ENCODE peak calls at places on chromosomes 11 and 22, in ten cellular contexts. H is HFF-Myc; Z is HL-60; Y is cardiac muscle cell; E is kidney; I is CD4-positive, alpha-beta T cell; C is RWPE1; K is AG09309; L is astrocyte of the spinal cord; B is thoracic aorta. T is an unnamed sample.

GRCh38 chr11:61333638-61334433 is 808 bp downstream of the TKFC start:
- DNase-seq in H (no peak), Z (no peak), Y (no peak), E (no peak), I (no peak), C (no peak), K (no peak), L (no peak), B (no peak), T (no peak)

GRCh38 chr11:65743928-65744698 is 23.5 kb upstream of the RNASEH2C start:
- DNase-seq in H (no peak), Z (peak), Y (peak), E (no peak), I (no peak), C (peak), K (no peak), L (peak), B (no peak), T (peak)

GRCh38 chr11:89545701-89546100 is 54.5 kb upstream of the NOX4 start:
- DNase-seq in H (no peak), Z (no peak), Y (no peak), E (no peak), I (no peak), C (no peak), K (no peak), L (no peak), B (no peak), T (no peak)

GRCh38 chr11:34274712-34275398 is 83.0 kb downstream of the ABTB2 start:
- DNase-seq in H (peak), Z (no peak), Y (peak), E (peak), I (no peak), C (peak), K (peak), L (peak), B (peak), T (peak)

GRCh38 chr11:121610706-121611105 is 157.9 kb upstream of the SORL1-AS1 start:
- DNase-seq in H (no peak), Z (no peak), Y (no peak), E (no peak), I (no peak), C (no peak), K (no peak), L (no peak), B (no peak), T (no peak)

GRCh38 chr11:108803781-108804180 is 138.9 kb downstream of the DDX10 start:
- DNase-seq in H (no peak), Z (no peak), Y (peak), E (no peak), I (no peak), C (no peak), K (no peak), L (peak), B (no peak), T (no peak)

GRCh38 chr11:57763568-57763967 is 2.0 kb downstream of the CTNND1 start:
- DNase-seq in H (no peak), Z (no peak), Y (peak), E (no peak), I (no peak), C (peak), K (no peak), L (peak), B (no peak), T (peak)

GRCh38 chr22:45962431-45962712 is 14.6 kb downstream of the WNT7B start:
- DNase-seq in H (no peak), Z (no peak), Y (no peak), E (no peak), I (no peak), C (no peak), K (no peak), L (no peak), B (no peak), T (no peak)

GRCh38 chr22:22595001-22595835 is 36.2 kb upstream of the PRAME start:
- DNase-seq in H (no peak), Z (no peak), Y (no peak), E (no peak), I (no peak), C (no peak), K (no peak), L (no peak), B (no peak), T (no peak)

GRCh38 chr11:1771700-1772099 is 8.0 kb upstream of the CTSD start:
- DNase-seq in H (no peak), Z (peak), Y (peak), E (no peak), I (no peak), C (no peak), K (no peak), L (no peak), B (no peak), T (peak)

GRCh38 chr11:64357904-64358535 is 942 bp upstream of the RPS6KA4 start:
- DNase-seq in H (no peak), Z (peak), Y (no peak), E (peak), I (no peak), C (peak), K (no peak), L (no peak), B (no peak), T (peak)

GRCh38 chr11:115736146-115736545 is 231.9 kb upstream of the CADM1 start:
- DNase-seq in H (no peak), Z (no peak), Y (no peak), E (no peak), I (no peak), C (no peak), K (no peak), L (no peak), B (no peak), T (no peak)

GRCh38 chr22:16783930-16784354 is 41.3 kb downstream of the XKR3 start:
- DNase-seq in H (no peak), Z (no peak), Y (no peak), E (no peak), I (no peak), C (peak), K (no peak), L (no peak), B (no peak), T (no peak)

GRCh38 chr11:2525941-2526807 is 81.4 kb downstream of the KCNQ1 start:
- DNase-seq in H (no peak), Z (no peak), Y (no peak), E (peak), I (no peak), C (no peak), K (no peak), L (no peak), B (peak), T (no peak)

GRCh38 chr11:79174045-79175008 is 266.5 kb downstream of the TENM4 start:
- DNase-seq in H (no peak), Z (no peak), Y (no peak), E (no peak), I (no peak), C (no peak), K (no peak), L (peak), B (no peak), T (peak)

GRCh38 chr11:32333335-32333991 is 101.9 kb downstream of the WT1 start:
- DNase-seq in H (peak), Z (peak), Y (peak), E (peak), I (no peak), C (no peak), K (no peak), L (peak), B (no peak), T (peak)

GRCh38 chr11:57302489-57302888 is 22.3 kb downstream of the TNKS1BP1 start:
- DNase-seq in H (no peak), Z (no peak), Y (no peak), E (no peak), I (no peak), C (no peak), K (no peak), L (no peak), B (no peak), T (no peak)

GRCh38 chr11:93648168-93648567 is 13.3 kb upstream of the CEP295 start:
- DNase-seq in H (no peak), Z (no peak), Y (peak), E (no peak), I (no peak), C (no peak), K (no peak), L (peak), B (no peak), T (peak)

GRCh38 chr11:120517390-120518315 is 6.1 kb downstream of the GRIK4 start:
- DNase-seq in H (no peak), Z (no peak), Y (peak), E (peak), I (no peak), C (no peak), K (no peak), L (no peak), B (no peak), T (no peak)

GRCh38 chr11:35253237-35253636 is 114.3 kb downstream of the CD44 start:
- DNase-seq in H (no peak), Z (no peak), Y (no peak), E (no peak), I (no peak), C (no peak), K (no peak), L (no peak), B (no peak), T (no peak)

GRCh38 chr11:124194696-124195418 is 11.7 kb downstream of the OR10D3 start:
- DNase-seq in H (peak), Z (peak), Y (peak), E (no peak), I (peak), C (peak), K (peak), L (peak), B (peak), T (peak)

GRCh38 chr11:18264677-18265542 is 1.2 kb upstream of the SAA1 start:
- DNase-seq in H (no peak), Z (no peak), Y (no peak), E (no peak), I (no peak), C (no peak), K (no peak), L (no peak), B (no peak), T (no peak)

GRCh38 chr22:28004021-28004420 is 85.0 kb upstream of the PITPNB start:
- DNase-seq in H (no peak), Z (no peak), Y (no peak), E (no peak), I (no peak), C (no peak), K (no peak), L (no peak), B (no peak), T (no peak)

GRCh38 chr11:118144301-118144701 is 8.3 kb downstream of the SCN4B start:
- DNase-seq in H (no peak), Z (no peak), Y (no peak), E (no peak), I (no peak), C (no peak), K (no peak), L (no peak), B (no peak), T (no peak)

GRCh38 chr11:44007746-44008501 is 39.9 kb upstream of the ACCSL start:
- DNase-seq in H (no peak), Z (no peak), Y (no peak), E (no peak), I (no peak), C (no peak), K (no peak), L (no peak), B (no peak), T (peak)

GRCh38 chr22:24429411-24430365 is 2.3 kb downstream of the ADORA2A start:
- DNase-seq in H (no peak), Z (peak), Y (no peak), E (peak), I (peak), C (no peak), K (no peak), L (peak), B (no peak), T (peak)

GRCh38 chr22:39765029-39765428 is 128.5 kb downstream of the ENTHD1 start:
- DNase-seq in H (no peak), Z (no peak), Y (no peak), E (no peak), I (no peak), C (no peak), K (no peak), L (no peak), B (no peak), T (no peak)

GRCh38 chr11:13030857-13031256 is 21.7 kb downstream of the RASSF10 start:
- DNase-seq in H (no peak), Z (no peak), Y (no peak), E (peak), I (no peak), C (no peak), K (no peak), L (no peak), B (no peak), T (peak)

GRCh38 chr11:97574976-97575665 is 1185.3 kb downstream of the JRKL start:
- DNase-seq in H (no peak), Z (no peak), Y (no peak), E (no peak), I (no peak), C (no peak), K (no peak), L (peak), B (no peak), T (no peak)

GRCh38 chr11:131186629-131187075 is 183.8 kb upstream of the NTM start:
- DNase-seq in H (no peak), Z (peak), Y (peak), E (no peak), I (no peak), C (no peak), K (no peak), L (no peak), B (no peak), T (peak)

GRCh38 chr11:75244052-75244814 is 3.7 kb downstream of the TPBGL start:
- DNase-seq in H (no peak), Z (no peak), Y (no peak), E (no peak), I (no peak), C (no peak), K (no peak), L (no peak), B (no peak), T (no peak)

GRCh38 chr22:37635157-37635556 is 4.3 kb upstream of the SH3BP1 start:
- DNase-seq in H (no peak), Z (no peak), Y (no peak), E (no peak), I (no peak), C (no peak), K (no peak), L (no peak), B (no peak), T (no peak)

GRCh38 chr11:28820296-28820989 is 712.3 kb downstream of the METTL15 start:
- DNase-seq in H (no peak), Z (no peak), Y (peak), E (no peak), I (no peak), C (no peak), K (no peak), L (no peak), B (no peak), T (peak)

GRCh38 chr11:31240340-31240904 is 129.1 kb downstream of the DCDC1 start:
- DNase-seq in H (no peak), Z (peak), Y (peak), E (no peak), I (no peak), C (no peak), K (no peak), L (peak), B (no peak), T (peak)
- TF ChIP-seq CTCF in H (peak), Z (peak), Y (peak), E (peak), I (peak), C (peak), K (peak), L (peak), B (no peak), T (peak)

GRCh38 chr11:94762208-94762607 is 5.9 kb upstream of the AMOTL1 start:
- DNase-seq in H (no peak), Z (peak), Y (no peak), E (no peak), I (no peak), C (peak), K (no peak), L (no peak), B (no peak), T (no peak)
- TF ChIP-seq CTCF in H (peak), Z (no peak), Y (peak), E (peak), I (no peak), C (peak), K (peak), L (peak), B (no peak), T (no peak)

DNA sequence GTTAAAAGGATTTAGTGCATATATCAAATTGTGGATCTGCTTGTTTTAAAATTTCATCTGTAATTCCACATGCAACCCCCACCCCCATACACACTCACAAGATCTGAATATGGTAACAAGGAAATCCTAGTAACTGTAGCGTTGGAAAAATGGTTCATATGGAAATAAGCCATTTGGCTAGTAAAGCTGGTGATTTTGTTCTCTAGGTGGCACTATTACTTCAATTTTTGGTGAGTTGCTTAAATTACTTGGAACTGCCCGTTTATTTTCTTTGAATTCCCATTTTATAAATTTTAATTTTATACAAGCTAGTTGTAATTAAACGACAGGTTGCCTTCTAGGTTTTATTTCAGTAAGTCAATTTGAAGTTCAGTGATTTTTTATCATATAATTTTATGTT is 5.3 kb downstream of the BDNF start:
- DNase-seq in H (no peak), Z (no peak), Y (peak), E (no peak), I (no peak), C (no peak), K (no peak), L (peak), B (no peak), T (peak)
- TF ChIP-seq CTCF in H (peak), Z (peak), Y (peak), E (no peak), I (no peak), C (peak), K (peak), L (peak), B (no peak), T (peak)

DNA sequence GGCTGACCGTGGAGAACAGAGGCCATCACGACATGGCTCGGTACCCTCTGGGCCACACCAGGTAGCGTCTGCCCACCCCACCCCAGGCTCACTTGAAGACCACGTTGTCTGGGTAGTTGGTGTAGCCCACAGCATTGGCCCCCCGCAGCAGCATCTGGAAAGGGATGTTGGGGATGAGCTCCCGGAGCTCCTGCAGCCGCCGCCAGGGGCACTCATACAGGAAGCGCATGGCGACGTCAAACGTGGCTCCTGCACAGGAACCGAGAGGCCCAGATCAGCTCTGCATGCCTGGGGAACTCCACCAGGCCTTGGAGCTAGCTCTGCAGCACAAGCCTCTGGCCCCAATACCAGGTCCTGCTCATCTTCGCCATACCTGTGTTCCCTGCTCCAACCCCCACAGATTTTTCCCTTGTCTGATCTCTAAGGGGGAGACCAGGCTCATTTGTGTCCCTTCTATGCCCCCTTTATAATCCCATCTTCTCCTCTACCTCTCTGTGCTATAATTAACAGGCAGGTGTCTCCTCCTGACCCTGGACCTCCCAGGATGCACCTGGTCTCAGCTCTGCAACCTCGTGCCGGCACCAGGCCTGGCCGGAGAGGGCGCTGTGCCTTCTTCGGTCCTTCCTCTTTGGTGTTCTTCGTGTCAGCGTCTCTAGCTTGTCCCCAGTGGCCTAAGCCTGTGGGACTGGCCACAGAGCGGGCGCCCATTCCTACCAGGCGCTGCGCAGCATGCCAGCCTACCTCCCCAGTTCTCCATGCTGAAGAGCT is 5.0 kb upstream of the LRFN4 start:
- DNase-seq in H (no peak), Z (peak), Y (no peak), E (peak), I (no peak), C (no peak), K (no peak), L (no peak), B (no peak), T (no peak)
- TF ChIP-seq CTCF in H (no peak), Z (no peak), Y (peak), E (no peak), I (no peak), C (no peak), K (no peak), L (peak), B (no peak), T (peak)